ENCODE peak calls at places on chromosomes 4 and X, in eight cellular contexts. One of them, this sample, is unnamed.

GRCh38 chrX:106898462-106898861 is 4.7 kb downstream of the RIPPLY1 start:
- DNase-seq in CD8-positive, alpha-beta memory T cell: no peak
- DNase-seq in IMR-90: peak
- DNase-seq in CD8-positive, alpha-beta T cell: no peak
- DNase-seq in right cardiac atrium: no peak
- DNase-seq in WTC11: no peak
- DNase-seq in hypothalamus: no peak
- DNase-seq in memory B cell: peak
- DNase-seq in this sample: no peak

GRCh38 chr4:26468283-26468949 is 21.9 kb downstream of the CCKAR start:
- DNase-seq in right cardiac atrium: no peak
- DNase-seq in WTC11: no peak
- DNase-seq in hypothalamus: no peak
- DNase-seq in CD8-positive, alpha-beta memory T cell: no peak
- DNase-seq in memory B cell: no peak
- DNase-seq in CD8-positive, alpha-beta T cell: no peak
- DNase-seq in IMR-90: no peak
- DNase-seq in this sample: no peak

GRCh38 chr4:173218411-173219125 is 50.0 kb downstream of the GALNT7 start:
- DNase-seq in CD8-positive, alpha-beta memory T cell: no peak
- DNase-seq in WTC11: no peak
- DNase-seq in memory B cell: no peak
- DNase-seq in hypothalamus: no peak
- DNase-seq in IMR-90: peak
- DNase-seq in CD8-positive, alpha-beta T cell: no peak
- DNase-seq in right cardiac atrium: no peak
- DNase-seq in this sample: no peak

GRCh38 chrX:42920752-42921151 is 142.8 kb upstream of the PPP1R2C start:
- DNase-seq in CD8-positive, alpha-beta memory T cell: no peak
- DNase-seq in CD8-positive, alpha-beta T cell: no peak
- DNase-seq in hypothalamus: no peak
- DNase-seq in IMR-90: no peak
- DNase-seq in memory B cell: no peak
- DNase-seq in right cardiac atrium: no peak
- DNase-seq in WTC11: no peak
- DNase-seq in this sample: no peak

GRCh38 chr4:57405359-57405758 is 295.2 kb upstream of the IGFBP7 start:
- DNase-seq in hypothalamus: no peak
- DNase-seq in CD8-positive, alpha-beta memory T cell: no peak
- DNase-seq in IMR-90: no peak
- DNase-seq in CD8-positive, alpha-beta T cell: no peak
- DNase-seq in WTC11: no peak
- DNase-seq in right cardiac atrium: no peak
- DNase-seq in memory B cell: no peak
- DNase-seq in this sample: no peak

GRCh38 chr4:100995671-100996070 is 351.7 kb downstream of the PPP3CA start:
- DNase-seq in hypothalamus: no peak
- DNase-seq in WTC11: no peak
- DNase-seq in memory B cell: no peak
- DNase-seq in right cardiac atrium: no peak
- DNase-seq in CD8-positive, alpha-beta memory T cell: no peak
- DNase-seq in CD8-positive, alpha-beta T cell: no peak
- DNase-seq in IMR-90: no peak
- DNase-seq in this sample: no peak

GRCh38 chrX:39476596-39476995 is 621.2 kb downstream of the BCOR start:
- DNase-seq in right cardiac atrium: peak
- DNase-seq in WTC11: no peak
- DNase-seq in CD8-positive, alpha-beta T cell: no peak
- DNase-seq in CD8-positive, alpha-beta memory T cell: no peak
- DNase-seq in memory B cell: no peak
- DNase-seq in IMR-90: no peak
- DNase-seq in hypothalamus: no peak
- DNase-seq in this sample: no peak

GRCh38 chr4:52592287-52592686 is 66.8 kb downstream of the USP46 start:
- DNase-seq in hypothalamus: no peak
- DNase-seq in IMR-90: no peak
- DNase-seq in CD8-positive, alpha-beta T cell: no peak
- DNase-seq in WTC11: no peak
- DNase-seq in memory B cell: no peak
- DNase-seq in CD8-positive, alpha-beta memory T cell: no peak
- DNase-seq in right cardiac atrium: no peak
- DNase-seq in this sample: no peak

GRCh38 chr4:3470244-3471097 is 7.4 kb downstream of the DOK7 start:
- DNase-seq in IMR-90: peak
- DNase-seq in hypothalamus: no peak
- DNase-seq in CD8-positive, alpha-beta memory T cell: no peak
- DNase-seq in CD8-positive, alpha-beta T cell: no peak
- DNase-seq in WTC11: no peak
- DNase-seq in memory B cell: no peak
- DNase-seq in right cardiac atrium: peak
- DNase-seq in this sample: no peak

GRCh38 chr4:1866095-1866755 is 5.0 kb upstream of the NSD2 start:
- DNase-seq in CD8-positive, alpha-beta memory T cell: no peak
- DNase-seq in hypothalamus: no peak
- DNase-seq in WTC11: no peak
- DNase-seq in CD8-positive, alpha-beta T cell: no peak
- DNase-seq in IMR-90: no peak
- DNase-seq in right cardiac atrium: no peak
- DNase-seq in memory B cell: no peak
- DNase-seq in this sample: no peak

GRCh38 chr4:24730256-24731001 is 64.9 kb upstream of the SOD3 start:
- DNase-seq in right cardiac atrium: peak
- DNase-seq in IMR-90: peak
- DNase-seq in memory B cell: no peak
- DNase-seq in hypothalamus: no peak
- DNase-seq in WTC11: no peak
- DNase-seq in CD8-positive, alpha-beta memory T cell: no peak
- DNase-seq in CD8-positive, alpha-beta T cell: no peak
- DNase-seq in this sample: no peak

GRCh38 chrX:39012561-39013209 is 211.4 kb downstream of the MID1IP1 start:
- DNase-seq in IMR-90: peak
- DNase-seq in CD8-positive, alpha-beta memory T cell: no peak
- DNase-seq in WTC11: no peak
- DNase-seq in memory B cell: no peak
- DNase-seq in right cardiac atrium: no peak
- DNase-seq in CD8-positive, alpha-beta T cell: no peak
- DNase-seq in hypothalamus: no peak
- DNase-seq in this sample: no peak

GRCh38 chrX:135520553-135521404 is at the start of gene INTS6L:
- DNase-seq in CD8-positive, alpha-beta T cell: peak
- DNase-seq in IMR-90: peak
- DNase-seq in memory B cell: peak
- DNase-seq in right cardiac atrium: peak
- DNase-seq in WTC11: peak
- DNase-seq in hypothalamus: peak
- DNase-seq in CD8-positive, alpha-beta memory T cell: peak
- DNase-seq in this sample: peak

GRCh38 chr4:100190643-100191600 is 654 bp upstream of the DDIT4L start:
- DNase-seq in right cardiac atrium: no peak
- DNase-seq in WTC11: no peak
- DNase-seq in memory B cell: no peak
- DNase-seq in IMR-90: peak
- DNase-seq in CD8-positive, alpha-beta T cell: no peak
- DNase-seq in hypothalamus: no peak
- DNase-seq in CD8-positive, alpha-beta memory T cell: no peak
- DNase-seq in this sample: no peak

GRCh38 chr4:38822748-38823303 is 18.2 kb upstream of the TLR1 start:
- DNase-seq in WTC11: no peak
- DNase-seq in CD8-positive, alpha-beta T cell: no peak
- DNase-seq in right cardiac atrium: no peak
- DNase-seq in hypothalamus: no peak
- DNase-seq in memory B cell: no peak
- DNase-seq in IMR-90: no peak
- DNase-seq in CD8-positive, alpha-beta memory T cell: no peak
- DNase-seq in this sample: no peak

GRCh38 chr4:18980516-18981233 is 959.1 kb upstream of the LCORL start:
- DNase-seq in right cardiac atrium: no peak
- DNase-seq in memory B cell: peak
- DNase-seq in hypothalamus: no peak
- DNase-seq in CD8-positive, alpha-beta T cell: no peak
- DNase-seq in WTC11: no peak
- DNase-seq in IMR-90: no peak
- DNase-seq in CD8-positive, alpha-beta memory T cell: no peak
- DNase-seq in this sample: no peak

GRCh38 chr4:173252024-173252935 is 81.9 kb downstream of the HMGB2 start:
- DNase-seq in right cardiac atrium: peak
- DNase-seq in memory B cell: no peak
- DNase-seq in IMR-90: peak
- DNase-seq in CD8-positive, alpha-beta memory T cell: no peak
- DNase-seq in CD8-positive, alpha-beta T cell: no peak
- DNase-seq in hypothalamus: peak
- DNase-seq in WTC11: peak
- DNase-seq in this sample: no peak

GRCh38 chr4:63325140-63325539 is 1084.1 kb downstream of the TECRL start:
- DNase-seq in hypothalamus: no peak
- DNase-seq in memory B cell: no peak
- DNase-seq in IMR-90: no peak
- DNase-seq in CD8-positive, alpha-beta memory T cell: no peak
- DNase-seq in CD8-positive, alpha-beta T cell: no peak
- DNase-seq in WTC11: no peak
- DNase-seq in right cardiac atrium: no peak
- DNase-seq in this sample: no peak

GRCh38 chr4:37892641-37893040 is 1.8 kb downstream of the TBC1D1 start:
- DNase-seq in WTC11: no peak
- DNase-seq in CD8-positive, alpha-beta memory T cell: peak
- DNase-seq in right cardiac atrium: no peak
- DNase-seq in memory B cell: peak
- DNase-seq in hypothalamus: no peak
- DNase-seq in CD8-positive, alpha-beta T cell: no peak
- DNase-seq in IMR-90: no peak
- DNase-seq in this sample: no peak

GRCh38 chrX:39677585-39677984 is 420.2 kb downstream of the BCOR start:
- DNase-seq in WTC11: no peak
- DNase-seq in IMR-90: no peak
- DNase-seq in memory B cell: no peak
- DNase-seq in CD8-positive, alpha-beta memory T cell: no peak
- DNase-seq in right cardiac atrium: no peak
- DNase-seq in hypothalamus: no peak
- DNase-seq in CD8-positive, alpha-beta T cell: no peak
- DNase-seq in this sample: no peak

GRCh38 chr4:92129408-92129994 is 174.3 kb upstream of the GRID2 start:
- DNase-seq in memory B cell: no peak
- DNase-seq in CD8-positive, alpha-beta T cell: no peak
- DNase-seq in right cardiac atrium: no peak
- DNase-seq in CD8-positive, alpha-beta memory T cell: no peak
- DNase-seq in hypothalamus: no peak
- DNase-seq in IMR-90: no peak
- DNase-seq in WTC11: no peak
- DNase-seq in this sample: no peak

GRCh38 chr4:45036677-45037076 is 310.3 kb upstream of the GNPDA2 start:
- DNase-seq in memory B cell: no peak
- DNase-seq in CD8-positive, alpha-beta memory T cell: no peak
- DNase-seq in IMR-90: no peak
- DNase-seq in WTC11: no peak
- DNase-seq in right cardiac atrium: no peak
- DNase-seq in hypothalamus: no peak
- DNase-seq in CD8-positive, alpha-beta T cell: no peak
- DNase-seq in this sample: no peak

GRCh38 chr4:158192439-158193158 is 17.7 kb upstream of the TMEM144 start:
- DNase-seq in IMR-90: no peak
- DNase-seq in CD8-positive, alpha-beta memory T cell: no peak
- DNase-seq in WTC11: no peak
- DNase-seq in memory B cell: no peak
- DNase-seq in right cardiac atrium: no peak
- DNase-seq in CD8-positive, alpha-beta T cell: no peak
- DNase-seq in hypothalamus: no peak
- DNase-seq in this sample: no peak

GRCh38 chr4:1997712-1998111 is 11.1 kb downstream of the NELFA start:
- DNase-seq in hypothalamus: no peak
- DNase-seq in right cardiac atrium: no peak
- DNase-seq in memory B cell: no peak
- DNase-seq in CD8-positive, alpha-beta T cell: no peak
- DNase-seq in IMR-90: no peak
- DNase-seq in WTC11: no peak
- DNase-seq in CD8-positive, alpha-beta memory T cell: no peak
- DNase-seq in this sample: no peak

GRCh38 chr4:138841341-138841740 is 174.2 kb upstream of the NOCT start:
- DNase-seq in CD8-positive, alpha-beta memory T cell: no peak
- DNase-seq in right cardiac atrium: no peak
- DNase-seq in CD8-positive, alpha-beta T cell: no peak
- DNase-seq in memory B cell: no peak
- DNase-seq in IMR-90: no peak
- DNase-seq in WTC11: no peak
- DNase-seq in hypothalamus: no peak
- DNase-seq in this sample: no peak

GRCh38 chr4:107629318-107629717 is 90.7 kb downstream of the PAPSS1 start:
- DNase-seq in CD8-positive, alpha-beta T cell: no peak
- DNase-seq in hypothalamus: no peak
- DNase-seq in IMR-90: no peak
- DNase-seq in WTC11: no peak
- DNase-seq in memory B cell: no peak
- DNase-seq in right cardiac atrium: no peak
- DNase-seq in CD8-positive, alpha-beta memory T cell: no peak
- DNase-seq in this sample: no peak

GRCh38 chr4:37815591-37815990 is 10.9 kb upstream of the PGM2 start:
- DNase-seq in right cardiac atrium: no peak
- DNase-seq in CD8-positive, alpha-beta T cell: no peak
- DNase-seq in memory B cell: no peak
- DNase-seq in hypothalamus: no peak
- DNase-seq in WTC11: no peak
- DNase-seq in CD8-positive, alpha-beta memory T cell: no peak
- DNase-seq in IMR-90: no peak
- DNase-seq in this sample: no peak

GRCh38 chr4:148649669-148650331 is 207.6 kb upstream of the NR3C2 start:
- DNase-seq in memory B cell: no peak
- DNase-seq in IMR-90: peak
- DNase-seq in CD8-positive, alpha-beta memory T cell: no peak
- DNase-seq in WTC11: no peak
- DNase-seq in CD8-positive, alpha-beta T cell: no peak
- DNase-seq in right cardiac atrium: no peak
- DNase-seq in hypothalamus: no peak
- DNase-seq in this sample: no peak

GRCh38 chr4:110681381-110681780 is 58.5 kb upstream of the PITX2 start:
- DNase-seq in memory B cell: no peak
- DNase-seq in WTC11: no peak
- DNase-seq in CD8-positive, alpha-beta T cell: no peak
- DNase-seq in hypothalamus: no peak
- DNase-seq in CD8-positive, alpha-beta memory T cell: no peak
- DNase-seq in right cardiac atrium: no peak
- DNase-seq in IMR-90: no peak
- DNase-seq in this sample: no peak

GRCh38 chr4:149441338-149441737 is 374.3 kb downstream of the IQCM start:
- DNase-seq in CD8-positive, alpha-beta T cell: no peak
- DNase-seq in WTC11: no peak
- DNase-seq in hypothalamus: no peak
- DNase-seq in memory B cell: no peak
- DNase-seq in CD8-positive, alpha-beta memory T cell: no peak
- DNase-seq in IMR-90: peak
- DNase-seq in right cardiac atrium: no peak
- DNase-seq in this sample: no peak

GRCh38 chr4:181956502-181956901 is 286.7 kb upstream of the TENM3 start:
- DNase-seq in memory B cell: no peak
- DNase-seq in right cardiac atrium: no peak
- DNase-seq in hypothalamus: no peak
- DNase-seq in CD8-positive, alpha-beta T cell: no peak
- DNase-seq in WTC11: no peak
- DNase-seq in IMR-90: no peak
- DNase-seq in CD8-positive, alpha-beta memory T cell: no peak
- DNase-seq in this sample: no peak

GRCh38 chrX:117610049-117610448 is 506.6 kb downstream of the KLHL13 start:
- DNase-seq in IMR-90: no peak
- DNase-seq in CD8-positive, alpha-beta memory T cell: no peak
- DNase-seq in memory B cell: no peak
- DNase-seq in hypothalamus: no peak
- DNase-seq in CD8-positive, alpha-beta T cell: no peak
- DNase-seq in WTC11: no peak
- DNase-seq in right cardiac atrium: no peak
- DNase-seq in this sample: no peak

GRCh38 chrX:24124227-24124799 is 25.2 kb upstream of the ZFX start:
- DNase-seq in WTC11: no peak
- DNase-seq in right cardiac atrium: no peak
- DNase-seq in memory B cell: no peak
- DNase-seq in hypothalamus: no peak
- DNase-seq in CD8-positive, alpha-beta T cell: no peak
- DNase-seq in CD8-positive, alpha-beta memory T cell: no peak
- DNase-seq in IMR-90: no peak
- DNase-seq in this sample: no peak

GRCh38 chr4:138035781-138036258 is 206.3 kb downstream of the SLC7A11 start:
- DNase-seq in WTC11: no peak
- DNase-seq in right cardiac atrium: no peak
- DNase-seq in CD8-positive, alpha-beta memory T cell: no peak
- DNase-seq in IMR-90: peak
- DNase-seq in memory B cell: peak
- DNase-seq in hypothalamus: no peak
- DNase-seq in CD8-positive, alpha-beta T cell: no peak
- DNase-seq in this sample: no peak